ENCODE peak calls at places on chromosomes 4 and X, in eight cellular contexts. C, P, I, H, K, Z, E and F are unnamed samples.

GRCh38 chr4:77344001-77344400 is 187.0 kb downstream of the CCNG2 start:
- DNase-seq in I (no peak), K (no peak), P (no peak), C (no peak), E (no peak), H (no peak), Z (no peak), F (no peak)

GRCh38 chr4:34138385-34138784 is 2105.9 kb downstream of the ARAP2 start:
- DNase-seq in C (no peak), E (no peak), P (no peak), K (no peak), Z (no peak), H (no peak), I (no peak), F (no peak)

GRCh38 chrX:153897899-153898298 is 6.6 kb upstream of the AVPR2 start:
- DNase-seq in Z (no peak), K (no peak), E (no peak), C (no peak), I (no peak), P (no peak), H (no peak), F (no peak)

GRCh38 chr4:5461477-5461876 is 246.9 kb downstream of the EVC2 start:
- DNase-seq in Z (no peak), K (no peak), I (no peak), P (no peak), E (no peak), C (no peak), H (no peak), F (no peak)

GRCh38 chr4:185211035-185211434 is 1.6 kb downstream of the SNX25 start:
- DNase-seq in K (peak; percentile 29), E (no peak), C (no peak), Z (no peak), H (no peak), P (no peak), I (no peak), F (no peak)

GRCh38 chrX:15882704-15883539 is 28.3 kb upstream of the AP1S2 start:
- DNase-seq in E (peak; percentile 59), K (peak; percentile 63), H (no peak), Z (no peak), P (no peak), C (no peak), I (no peak), F (no peak)

GRCh38 chrX:85379174-85379907 is at the start of gene POF1B:
- DNase-seq in K (no peak), P (no peak), I (no peak), H (no peak), E (no peak), Z (no peak), C (peak; percentile 67), F (no peak)

GRCh38 chr4:158181906-158182305 is 9.1 kb upstream of the GASK1B start:
- DNase-seq in C (no peak), P (no peak), K (no peak), Z (no peak), H (no peak), I (no peak), E (no peak), F (no peak)

GRCh38 chr4:8793571-8794160 is 78.0 kb downstream of the HMX1 start:
- DNase-seq in K (no peak), H (no peak), E (no peak), I (no peak), P (no peak), Z (no peak), C (no peak), F (no peak)